ENCODE peak calls at places on chromosomes 4 and X, in seven cellular contexts. One of them, this sample, is unnamed.

GRCh38 chr4:78956979-78957378 is 17.7 kb upstream of the PAQR3 start:
- DNase-seq in HFFc6: no peak
- DNase-seq in fibroblast of mammary gland: no peak
- DNase-seq in kidney: no peak
- DNase-seq in CD8-positive, alpha-beta T cell: no peak
- DNase-seq in NB4: no peak
- DNase-seq in fibroblast of lung: no peak
- DNase-seq in this sample: no peak

GRCh38 chrX:78029663-78030062 is 60.2 kb upstream of the PGAM4 start:
- DNase-seq in HFFc6: peak; percentile 3
- DNase-seq in fibroblast of mammary gland: peak; percentile 45
- DNase-seq in kidney: no peak
- DNase-seq in CD8-positive, alpha-beta T cell: no peak
- DNase-seq in NB4: peak; percentile 57
- DNase-seq in fibroblast of lung: peak; percentile 41
- DNase-seq in this sample: no peak

GRCh38 chr4:176735300-176735699 is 57.4 kb downstream of the VEGFC start:
- DNase-seq in HFFc6: peak; percentile 62
- DNase-seq in fibroblast of mammary gland: peak; percentile 78
- DNase-seq in kidney: no peak
- DNase-seq in CD8-positive, alpha-beta T cell: no peak
- DNase-seq in NB4: no peak
- DNase-seq in fibroblast of lung: peak; percentile 69
- DNase-seq in this sample: no peak

GRCh38 chr4:140851032-140851636 is 94.9 kb upstream of the TBC1D9 start:
- DNase-seq in HFFc6: peak; percentile 56
- DNase-seq in fibroblast of mammary gland: peak; percentile 66
- DNase-seq in kidney: no peak
- DNase-seq in CD8-positive, alpha-beta T cell: no peak
- DNase-seq in NB4: peak; percentile 64
- DNase-seq in fibroblast of lung: peak; percentile 81
- DNase-seq in this sample: no peak

GRCh38 chr4:110361921-110362320 is 114.0 kb upstream of the ENPEP start:
- DNase-seq in HFFc6: no peak
- DNase-seq in fibroblast of mammary gland: peak; percentile 41
- DNase-seq in kidney: no peak
- DNase-seq in CD8-positive, alpha-beta T cell: no peak
- DNase-seq in NB4: peak; percentile 88
- DNase-seq in fibroblast of lung: no peak
- DNase-seq in this sample: no peak

GRCh38 chr4:102575369-102576129 is 74.4 kb downstream of the NFKB1 start:
- DNase-seq in HFFc6: peak; percentile 25
- DNase-seq in fibroblast of mammary gland: no peak
- DNase-seq in kidney: no peak
- DNase-seq in CD8-positive, alpha-beta T cell: no peak
- DNase-seq in NB4: no peak
- DNase-seq in fibroblast of lung: no peak
- DNase-seq in this sample: no peak

GRCh38 chr4:182869697-182870096 is 47.5 kb downstream of the DCTD start:
- DNase-seq in HFFc6: no peak
- DNase-seq in fibroblast of mammary gland: no peak
- DNase-seq in kidney: no peak
- DNase-seq in CD8-positive, alpha-beta T cell: no peak
- DNase-seq in NB4: no peak
- DNase-seq in fibroblast of lung: no peak
- DNase-seq in this sample: no peak

GRCh38 chrX:40573763-40574162 is 7.0 kb upstream of the ATP6AP2 start:
- DNase-seq in HFFc6: no peak
- DNase-seq in fibroblast of mammary gland: peak; percentile 24
- DNase-seq in kidney: no peak
- DNase-seq in CD8-positive, alpha-beta T cell: no peak
- DNase-seq in NB4: peak; percentile 57
- DNase-seq in fibroblast of lung: peak; percentile 7
- DNase-seq in this sample: no peak

GRCh38 chr4:83535520-83535944 is 376 bp upstream of the GPAT3 start:
- DNase-seq in HFFc6: peak; percentile 42
- DNase-seq in fibroblast of mammary gland: peak; percentile 87
- DNase-seq in kidney: peak; percentile 76
- DNase-seq in CD8-positive, alpha-beta T cell: peak; percentile 53
- DNase-seq in NB4: peak; percentile 56
- DNase-seq in fibroblast of lung: peak; percentile 75
- DNase-seq in this sample: no peak

GRCh38 chrX:2837961-2838360 is 9.2 kb downstream of the GYG2 start:
- DNase-seq in HFFc6: no peak
- DNase-seq in fibroblast of mammary gland: no peak
- DNase-seq in kidney: no peak
- DNase-seq in CD8-positive, alpha-beta T cell: no peak
- DNase-seq in NB4: no peak
- DNase-seq in fibroblast of lung: no peak
- DNase-seq in this sample: no peak

GRCh38 chr4:26458104-26458503 is 32.2 kb downstream of the CCKAR start:
- DNase-seq in HFFc6: no peak
- DNase-seq in fibroblast of mammary gland: no peak
- DNase-seq in kidney: no peak
- DNase-seq in CD8-positive, alpha-beta T cell: no peak
- DNase-seq in NB4: peak; percentile 24
- DNase-seq in fibroblast of lung: peak; percentile 79
- DNase-seq in this sample: no peak

GRCh38 chr4:13829457-13829856 is 201.9 kb upstream of the BOD1L1 start:
- DNase-seq in HFFc6: no peak
- DNase-seq in fibroblast of mammary gland: peak; percentile 8
- DNase-seq in kidney: no peak
- DNase-seq in CD8-positive, alpha-beta T cell: no peak
- DNase-seq in NB4: no peak
- DNase-seq in fibroblast of lung: no peak
- DNase-seq in this sample: no peak

GRCh38 chrX:123873956-123874355 is 14.1 kb downstream of the XIAP start:
- DNase-seq in HFFc6: no peak
- DNase-seq in fibroblast of mammary gland: no peak
- DNase-seq in kidney: no peak
- DNase-seq in CD8-positive, alpha-beta T cell: no peak
- DNase-seq in NB4: no peak
- DNase-seq in fibroblast of lung: no peak
- DNase-seq in this sample: no peak
- TF ChIP-seq CTCF in HFFc6: no peak
- TF ChIP-seq CTCF in fibroblast of mammary gland: no peak
- TF ChIP-seq CTCF in kidney: no peak
- TF ChIP-seq CTCF in CD8-positive, alpha-beta T cell: no peak
- TF ChIP-seq CTCF in NB4: no peak
- TF ChIP-seq CTCF in fibroblast of lung: no peak
- TF ChIP-seq CTCF in this sample: no peak

GRCh38 chr4:89640620-89641366 is 196.2 kb downstream of the SNCA start:
- DNase-seq in HFFc6: no peak
- DNase-seq in fibroblast of mammary gland: peak; percentile 64
- DNase-seq in kidney: peak; percentile 62
- DNase-seq in CD8-positive, alpha-beta T cell: no peak
- DNase-seq in NB4: peak; percentile 19
- DNase-seq in fibroblast of lung: peak; percentile 61
- DNase-seq in this sample: no peak
- TF ChIP-seq CTCF in HFFc6: peak; percentile 76
- TF ChIP-seq CTCF in fibroblast of mammary gland: peak; percentile 72
- TF ChIP-seq CTCF in kidney: peak; percentile 38
- TF ChIP-seq CTCF in CD8-positive, alpha-beta T cell: no peak
- TF ChIP-seq CTCF in NB4: peak; percentile 26
- TF ChIP-seq CTCF in fibroblast of lung: peak; percentile 61
- TF ChIP-seq CTCF in this sample: no peak

GRCh38 chrX:30819080-30819479 is 70.0 kb downstream of the TAB3 start:
- DNase-seq in HFFc6: no peak
- DNase-seq in fibroblast of mammary gland: no peak
- DNase-seq in kidney: no peak
- DNase-seq in CD8-positive, alpha-beta T cell: no peak
- DNase-seq in NB4: no peak
- DNase-seq in fibroblast of lung: no peak
- DNase-seq in this sample: no peak

GRCh38 chrX:30822719-30823118 is 66.3 kb downstream of the TAB3 start:
- DNase-seq in HFFc6: no peak
- DNase-seq in fibroblast of mammary gland: peak; percentile 33
- DNase-seq in kidney: no peak
- DNase-seq in CD8-positive, alpha-beta T cell: no peak
- DNase-seq in NB4: no peak
- DNase-seq in fibroblast of lung: peak; percentile 12
- DNase-seq in this sample: no peak

GRCh38 chrX:30824275-30824674 is 64.8 kb downstream of the TAB3 start:
- DNase-seq in HFFc6: no peak
- DNase-seq in fibroblast of mammary gland: no peak
- DNase-seq in kidney: no peak
- DNase-seq in CD8-positive, alpha-beta T cell: no peak
- DNase-seq in NB4: no peak
- DNase-seq in fibroblast of lung: no peak
- DNase-seq in this sample: no peak

GRCh38 chrX:30821116-30821515 is 67.9 kb downstream of the TAB3 start:
- DNase-seq in HFFc6: no peak
- DNase-seq in fibroblast of mammary gland: no peak
- DNase-seq in kidney: no peak
- DNase-seq in CD8-positive, alpha-beta T cell: no peak
- DNase-seq in NB4: peak; percentile 6
- DNase-seq in fibroblast of lung: no peak
- DNase-seq in this sample: no peak

GRCh38 chrX:30822068-30822671 is 66.9 kb downstream of the TAB3 start:
- DNase-seq in HFFc6: peak; percentile 1
- DNase-seq in fibroblast of mammary gland: peak; percentile 10
- DNase-seq in kidney: no peak
- DNase-seq in CD8-positive, alpha-beta T cell: no peak
- DNase-seq in NB4: peak; percentile 7
- DNase-seq in fibroblast of lung: no peak
- DNase-seq in this sample: no peak
- TF ChIP-seq CTCF in HFFc6: peak; percentile 22
- TF ChIP-seq CTCF in fibroblast of mammary gland: no peak
- TF ChIP-seq CTCF in kidney: no peak
- TF ChIP-seq CTCF in CD8-positive, alpha-beta T cell: no peak
- TF ChIP-seq CTCF in NB4: no peak
- TF ChIP-seq CTCF in fibroblast of lung: no peak
- TF ChIP-seq CTCF in this sample: no peak

GRCh38 chr4:170256807-170257206 is 167.1 kb upstream of the AADAT start:
- DNase-seq in HFFc6: no peak
- DNase-seq in fibroblast of mammary gland: no peak
- DNase-seq in kidney: no peak
- DNase-seq in CD8-positive, alpha-beta T cell: no peak
- DNase-seq in NB4: no peak
- DNase-seq in fibroblast of lung: no peak
- DNase-seq in this sample: no peak

GRCh38 chr4:170259631-170260153 is 169.9 kb upstream of the AADAT start:
- DNase-seq in HFFc6: peak; percentile 68
- DNase-seq in fibroblast of mammary gland: peak; percentile 93
- DNase-seq in kidney: no peak
- DNase-seq in CD8-positive, alpha-beta T cell: no peak
- DNase-seq in NB4: peak; percentile 88
- DNase-seq in fibroblast of lung: peak; percentile 52
- DNase-seq in this sample: peak; percentile 33
- TF ChIP-seq CTCF in HFFc6: peak; percentile 87
- TF ChIP-seq CTCF in fibroblast of mammary gland: peak; percentile 97
- TF ChIP-seq CTCF in kidney: peak; percentile 73
- TF ChIP-seq CTCF in CD8-positive, alpha-beta T cell: no peak
- TF ChIP-seq CTCF in NB4: peak; percentile 89
- TF ChIP-seq CTCF in fibroblast of lung: peak; percentile 47
- TF ChIP-seq CTCF in this sample: no peak

DNA sequence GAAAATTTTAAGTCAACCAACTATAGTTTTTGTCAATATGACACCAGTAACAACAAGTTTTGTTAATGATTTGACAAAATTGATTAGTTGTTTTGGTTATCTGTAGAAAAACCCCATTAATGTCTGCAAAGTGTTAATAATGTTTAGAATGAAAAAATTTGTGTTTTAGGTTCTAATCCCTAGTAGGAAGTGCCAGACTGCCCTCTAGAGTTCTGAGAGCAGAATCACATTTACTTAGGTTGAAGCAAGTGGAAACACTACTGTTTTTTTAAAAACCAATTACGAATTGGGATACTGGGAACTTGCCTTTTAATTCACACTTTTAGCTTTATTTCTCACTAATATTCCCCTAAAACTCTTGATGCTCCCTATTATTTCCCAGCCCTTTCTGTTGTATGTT is 101.1 kb upstream of the CYLC1 start:
- DNase-seq in HFFc6: no peak
- DNase-seq in fibroblast of mammary gland: peak; percentile 23
- DNase-seq in kidney: no peak
- DNase-seq in CD8-positive, alpha-beta T cell: no peak
- DNase-seq in NB4: peak; percentile 30
- DNase-seq in fibroblast of lung: peak; percentile 3
- DNase-seq in this sample: no peak
- TF ChIP-seq CTCF in HFFc6: no peak
- TF ChIP-seq CTCF in fibroblast of mammary gland: peak; percentile 44
- TF ChIP-seq CTCF in kidney: peak; percentile 26
- TF ChIP-seq CTCF in CD8-positive, alpha-beta T cell: no peak
- TF ChIP-seq CTCF in NB4: peak; percentile 36
- TF ChIP-seq CTCF in fibroblast of lung: no peak
- TF ChIP-seq CTCF in this sample: no peak